ENCODE peak calls at places on chromosomes 1 and 21, in four cellular contexts. M is CD8-positive, alpha-beta T cell; X is heart right ventricle; E is right lobe of liver. T is an unnamed sample.

GRCh38 chr1:229237320-229237719 is 33.6 kb upstream of the RAB4A start:
- DNase-seq in M (no peak), X (no peak), E (no peak), T (no peak)

GRCh38 chr21:45970674-45971486 is 10.7 kb upstream of the COL6A1 start:
- DNase-seq in M (no peak), X (peak; percentile 83), E (peak; percentile 57), T (no peak)

GRCh38 chr21:20811702-20812101 is 186.5 kb upstream of the NCAM2 start:
- DNase-seq in M (no peak), X (no peak), E (no peak), T (no peak)

GRCh38 chr1:111971396-111971795 is 18.1 kb downstream of the KCND3 start:
- DNase-seq in M (no peak), X (no peak), E (no peak), T (no peak)

GRCh38 chr21:36422279-36423098 is 37.3 kb downstream of the CHAF1B start:
- DNase-seq in M (no peak), X (peak; percentile 34), E (peak; percentile 69), T (no peak)

GRCh38 chr1:119781434-119782210 is 12.9 kb upstream of the HMGCS2 start:
- DNase-seq in M (no peak), X (no peak), E (no peak), T (no peak)

GRCh38 chr1:207996632-207997031 is 85.7 kb upstream of the CD34 start:
- DNase-seq in M (no peak), X (no peak), E (no peak), T (no peak)

GRCh38 chr1:60857851-60858250 is 224.5 kb upstream of the NFIA start:
- DNase-seq in M (no peak), X (no peak), E (no peak), T (no peak)

GRCh38 chr1:26015358-26015757 is 6.2 kb upstream of the EXTL1 start:
- DNase-seq in M (no peak), X (no peak), E (no peak), T (no peak)

GRCh38 chr1:151167116-151167515 is 1.2 kb downstream of the SCNM1 start:
- DNase-seq in M (no peak), X (no peak), E (no peak), T (no peak)

GRCh38 chr1:23394664-23395063 is 25.0 kb upstream of the ZNF436 start:
- DNase-seq in M (no peak), X (peak; percentile 76), E (peak; percentile 84), T (peak; percentile 60)

GRCh38 chr1:224380003-224380402 is 23.3 kb downstream of the CNIH4 start:
- DNase-seq in M (no peak), X (no peak), E (no peak), T (no peak)

GRCh38 chr21:44884059-44884458 is 10.6 kb upstream of the PTTG1IP start:
- DNase-seq in M (no peak), X (peak; percentile 6), E (peak; percentile 24), T (no peak)

GRCh38 chr21:38645282-38645681 is 147.0 kb upstream of the ERG start:
- DNase-seq in M (no peak), X (no peak), E (no peak), T (no peak)

DNA sequence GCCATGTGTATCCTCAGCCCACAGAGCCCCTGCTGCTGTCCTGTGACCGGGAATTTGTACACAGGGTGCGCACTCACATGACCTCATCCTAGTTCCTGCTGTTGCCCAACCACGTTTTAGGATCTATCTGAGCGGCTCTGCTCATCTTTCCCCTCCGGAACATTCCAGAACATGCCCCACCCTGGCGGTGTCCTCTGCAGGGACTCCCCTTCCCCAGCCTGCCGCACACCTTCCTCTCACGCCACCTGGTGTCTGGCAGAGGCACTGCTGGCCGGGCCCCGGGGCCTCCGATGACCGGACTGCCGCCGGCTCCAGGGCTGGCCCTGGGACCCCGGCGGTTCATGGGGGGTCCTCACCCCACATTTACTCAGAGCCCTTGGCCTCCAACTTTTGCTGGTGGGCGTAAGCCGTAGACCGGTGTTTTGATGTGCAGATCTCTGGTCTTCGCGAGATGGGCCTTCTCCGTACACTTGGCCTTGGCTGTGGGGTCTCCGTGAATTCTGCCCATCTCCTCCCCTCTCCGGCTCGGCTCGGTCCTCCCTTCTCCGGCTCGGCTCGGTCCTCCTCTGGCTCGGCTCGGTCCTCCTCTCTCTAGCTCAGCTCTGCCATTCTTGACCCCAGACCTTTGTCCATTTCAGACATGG is 29.5 kb downstream of the ARHGEF16 start:
- DNase-seq in M (no peak), X (peak; percentile 66), E (peak; percentile 57), T (peak; percentile 28)
- H3K27ac ChIP-seq in M (no peak overlapping the region), X (no peak overlapping the region), E (no peak overlapping the region), T (no peak overlapping the region)

DNA sequence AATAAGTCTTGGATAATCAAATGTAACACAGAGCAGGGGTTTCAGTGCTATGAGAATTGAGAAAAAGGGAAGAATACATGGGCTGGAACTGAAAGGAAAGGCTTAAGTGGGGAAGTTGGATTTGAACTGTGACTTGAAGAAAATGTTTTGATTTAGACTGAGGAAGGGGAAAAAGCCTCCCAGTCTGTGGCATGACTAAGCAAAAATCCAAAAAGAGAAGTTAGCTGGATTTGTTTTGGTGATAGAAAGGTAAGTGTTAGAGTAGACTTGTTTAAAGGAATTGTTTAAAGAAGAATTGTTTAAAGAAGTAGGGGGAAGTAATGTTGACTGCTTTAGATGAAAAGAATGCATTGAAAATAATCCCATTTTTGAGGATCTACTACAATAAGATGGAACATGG is 46.0 kb downstream of the KCNK2 start:
- DNase-seq in M (no peak), X (no peak), E (no peak), T (no peak)
- H3K4me3 ChIP-seq in M (no peak overlapping the region), X (no peak overlapping the region), E (no peak overlapping the region), T (no peak overlapping the region)

DNA sequence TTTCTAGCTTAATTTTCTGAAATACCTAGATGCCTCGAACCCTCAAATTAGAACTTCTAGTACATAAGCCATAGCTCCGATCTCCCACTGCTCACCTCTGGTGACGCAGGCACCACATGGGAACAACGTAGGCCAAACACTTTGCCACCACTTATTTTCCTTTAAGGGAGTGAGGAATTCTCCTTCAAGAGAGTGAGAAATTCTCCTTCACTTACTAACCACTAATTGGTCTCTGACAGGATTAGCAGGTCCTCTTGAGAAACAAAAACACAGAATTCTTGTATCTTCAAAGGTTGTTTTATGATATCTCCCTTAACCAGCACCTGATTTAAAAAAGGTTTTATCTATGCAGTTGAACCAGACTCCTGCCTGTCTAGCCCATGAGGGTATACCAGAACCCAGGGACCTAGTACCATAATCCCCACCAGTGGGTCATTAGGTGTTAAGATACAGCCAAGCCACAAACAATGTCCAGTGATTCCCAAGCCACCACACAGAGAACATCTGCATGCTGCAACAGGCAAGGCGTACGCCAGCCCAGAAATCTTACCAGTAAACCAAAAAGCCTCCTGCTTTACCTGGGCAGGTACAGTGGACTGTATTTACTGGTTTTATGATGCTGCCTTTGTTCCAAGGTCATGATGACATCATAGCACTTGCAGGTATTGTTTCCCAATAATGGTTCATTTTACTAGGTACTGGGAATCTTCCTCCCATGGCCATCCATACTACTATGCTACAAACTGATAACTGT is 20.3 kb upstream of the CXADR start:
- DNase-seq in M (no peak), X (no peak), E (no peak), T (no peak)
- H3K27ac ChIP-seq in M (no peak overlapping the region), X (no peak overlapping the region), E (no peak overlapping the region), T (no peak overlapping the region)

DNA sequence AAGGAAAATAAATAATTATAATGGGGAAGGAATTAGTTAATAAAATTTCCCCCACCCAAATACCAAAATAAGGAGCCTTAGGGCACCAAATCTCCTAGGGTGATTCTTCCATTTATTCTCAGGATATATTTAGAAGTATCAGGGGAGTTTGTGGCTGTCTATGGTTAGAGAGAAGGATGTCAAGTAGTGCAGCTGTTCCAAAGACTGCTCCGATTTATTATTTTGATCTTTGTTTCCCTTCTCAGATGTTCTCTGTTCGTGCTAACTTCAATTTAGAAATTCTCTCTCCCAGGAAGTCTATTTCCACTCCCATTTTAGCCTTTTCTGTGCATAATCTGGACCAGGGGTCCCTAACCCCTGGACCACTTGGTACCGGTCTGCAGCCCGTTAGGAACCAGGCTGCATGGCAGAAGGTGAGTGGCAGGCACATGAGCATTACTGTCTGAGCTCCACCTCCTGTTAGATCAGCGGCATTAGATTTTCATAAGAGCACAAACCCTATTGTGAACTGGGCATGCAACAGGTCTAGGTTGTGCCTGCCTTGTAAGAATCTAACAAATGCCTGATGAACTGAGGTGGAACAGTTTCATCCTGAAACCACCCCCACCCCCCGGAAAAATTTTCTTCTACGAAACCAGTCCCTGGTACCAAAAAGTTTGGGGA is 9.3 kb upstream of the MAST2 start:
- DNase-seq in M (no peak), X (no peak), E (no peak), T (no peak)
- H3K4me3 ChIP-seq in M (no peak overlapping the region), X (no peak overlapping the region), E (no peak overlapping the region), T (no peak overlapping the region)

GRCh38 chr21:33053986-33054385 is 16.0 kb upstream of the OLIG1 start:
- DNase-seq in M (no peak), X (no peak), E (no peak), T (no peak)

GRCh38 chr21:33061233-33061632 is 8.7 kb upstream of the OLIG1 start:
- DNase-seq in M (no peak), X (no peak), E (no peak), T (no peak)

GRCh38 chr21:33059319-33059894 is 10.5 kb upstream of the OLIG1 start:
- DNase-seq in M (no peak), X (no peak), E (no peak), T (no peak)

GRCh38 chr21:33057385-33057940 is 12.5 kb upstream of the OLIG1 start:
- DNase-seq in M (no peak), X (no peak), E (no peak), T (no peak)

DNA sequence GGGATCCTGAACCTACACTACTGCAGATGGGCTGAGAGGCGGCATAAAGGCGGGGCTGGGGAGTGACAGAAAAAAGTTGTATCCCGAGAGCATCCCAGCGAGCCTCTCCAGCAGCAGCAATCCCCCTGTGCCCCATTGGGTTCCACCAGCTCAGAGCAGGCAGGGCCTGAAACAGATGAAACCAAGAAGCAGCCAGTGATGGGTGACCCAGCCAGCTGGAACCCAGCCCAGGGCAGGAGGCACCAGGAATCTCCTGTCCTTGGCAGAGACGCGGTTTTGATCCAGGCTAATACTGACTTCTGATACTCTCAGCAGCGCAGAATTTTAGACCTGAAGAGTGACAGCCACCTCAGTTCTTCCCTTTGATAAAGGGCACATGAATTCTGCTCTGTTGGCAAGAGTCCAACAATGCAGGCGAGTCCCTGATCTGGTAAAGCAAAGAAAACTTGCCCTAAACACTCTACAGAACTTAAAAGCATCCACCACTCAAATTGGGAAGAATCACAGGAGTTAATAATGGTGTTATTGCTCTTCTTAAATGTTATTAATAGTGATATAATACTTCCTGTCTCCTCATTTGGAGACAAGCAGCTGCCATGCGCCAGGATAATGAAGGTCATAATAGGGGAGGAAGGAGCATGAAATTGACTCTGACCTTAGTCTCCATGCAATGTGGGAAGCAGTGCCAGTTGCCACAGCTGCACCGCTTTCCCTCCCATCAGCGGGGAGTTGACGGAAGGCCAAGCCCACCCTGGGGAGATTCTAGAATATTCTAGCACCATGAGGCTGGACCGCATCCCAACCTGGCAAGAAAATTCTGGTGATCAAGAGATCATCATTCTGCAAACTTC is 11.2 kb upstream of the OLIG1 start:
- DNase-seq in M (no peak), X (peak; percentile 71), E (peak; percentile 64), T (no peak)
- H3K27ac ChIP-seq in M (no peak overlapping the region), X (no peak overlapping the region), E (no peak overlapping the region), T (no peak overlapping the region)

GRCh38 chr1:217133958-217134856 is 411.0 kb upstream of the ESRRG start:
- DNase-seq in M (no peak), X (peak; percentile 21), E (no peak), T (no peak)
- H3K4me3 ChIP-seq in M (no peak overlapping the region), X (peak overlapping the region; percentile 47), E (no peak overlapping the region), T (peak overlapping the region; percentile 57)

DNA sequence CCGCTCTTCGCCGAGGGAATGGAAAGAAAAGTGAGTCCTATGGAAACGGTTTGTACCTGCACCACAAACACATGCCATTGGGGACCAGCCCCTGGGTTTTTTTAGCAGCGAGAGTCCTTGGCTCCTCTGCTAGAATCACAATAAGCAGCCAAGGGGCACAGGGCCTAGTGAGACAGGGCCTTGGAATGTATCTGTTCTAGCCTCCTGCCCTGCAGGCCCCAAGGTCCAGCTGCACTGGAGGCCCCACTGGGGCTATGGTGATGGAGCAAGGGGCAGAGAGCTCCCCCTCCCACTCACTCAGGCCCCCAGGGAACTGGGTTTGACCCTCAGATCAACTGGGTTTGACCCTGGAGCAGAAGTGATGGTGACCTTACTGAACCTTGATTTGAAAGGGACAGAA is 14.4 kb downstream of the SHISA4 start:
- DNase-seq in M (no peak), X (peak; percentile 44), E (no peak), T (peak; percentile 49)
- H3K27ac ChIP-seq in M (no peak overlapping the region), X (peak overlapping the region; percentile 59), E (no peak overlapping the region), T (peak overlapping the region; percentile 55)